ENCODE peak calls at places on chromosome 4, in seven cellular contexts. S, M, Y, F, A, O and R are unnamed samples.

GRCh38 chr4:80566203-80566872 is 230.8 kb downstream of the CFAP299 start:
- DNase-seq in O (no peak), Y (no peak), A (no peak), M (no peak), S (no peak), F (no peak), R (no peak)

GRCh38 chr4:2570551-2571222 is 34.2 kb downstream of the FAM193A start:
- DNase-seq in O (peak), F (no peak), A (no peak), Y (no peak), M (no peak), S (no peak), R (no peak)

GRCh38 chr4:165464813-165465381 is 86.1 kb downstream of the CPE start:
- DNase-seq in S (no peak), Y (peak), F (peak), O (no peak), M (no peak), A (peak), R (peak)

GRCh38 chr4:56995525-56995924 is 16.8 kb downstream of the POLR2B start:
- DNase-seq in F (no peak), A (no peak), O (no peak), S (no peak), M (no peak), Y (no peak), R (no peak)

GRCh38 chr4:3787489-3788365 is 21.5 kb downstream of the ADRA2C start:
- DNase-seq in F (no peak), O (no peak), S (no peak), M (no peak), A (no peak), Y (no peak), R (no peak)

GRCh38 chr4:149983931-149984330 is 94.3 kb upstream of the DCLK2 start:
- DNase-seq in M (no peak), A (no peak), F (no peak), Y (no peak), S (no peak), O (no peak), R (no peak)

GRCh38 chr4:114782842-114783595 is 184.4 kb downstream of the UGT8 start:
- DNase-seq in M (no peak), F (no peak), Y (no peak), S (no peak), O (no peak), A (no peak), R (no peak)

GRCh38 chr4:74374561-74375327 is 9.8 kb downstream of the EREG start:
- DNase-seq in S (peak), M (no peak), O (no peak), F (no peak), Y (no peak), A (no peak), R (no peak)

GRCh38 chr4:102299708-102300107 is 45.6 kb downstream of the SLC39A8 start:
- DNase-seq in A (peak), F (peak), O (no peak), S (peak), Y (peak), M (no peak), R (peak)

DNA sequence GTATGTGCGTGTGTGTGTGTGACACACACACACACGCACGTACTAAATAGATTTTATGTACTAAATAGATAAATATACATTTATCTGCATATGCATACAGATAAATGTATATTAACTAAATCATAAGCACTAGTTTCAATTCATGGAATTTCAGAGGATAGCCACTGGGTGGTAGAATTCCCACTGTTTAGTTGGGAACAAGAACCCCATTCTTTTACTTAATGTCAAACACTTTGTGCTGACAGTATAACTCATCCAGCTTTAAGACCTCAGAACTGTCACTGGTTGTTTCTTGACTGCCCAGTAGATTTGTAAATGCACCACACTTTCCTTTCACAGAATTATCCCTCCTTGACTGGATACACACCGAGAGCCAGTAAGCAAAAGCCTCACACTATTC is 32.5 kb downstream of the PPARGC1A start:
- DNase-seq in F (peak), M (no peak), Y (no peak), O (no peak), A (no peak), S (no peak), R (no peak)
- TF ChIP-seq JUND in F (no peak), M (no peak), Y (no peak), O (no peak), A (no peak), S (no peak), R (no peak)

DNA sequence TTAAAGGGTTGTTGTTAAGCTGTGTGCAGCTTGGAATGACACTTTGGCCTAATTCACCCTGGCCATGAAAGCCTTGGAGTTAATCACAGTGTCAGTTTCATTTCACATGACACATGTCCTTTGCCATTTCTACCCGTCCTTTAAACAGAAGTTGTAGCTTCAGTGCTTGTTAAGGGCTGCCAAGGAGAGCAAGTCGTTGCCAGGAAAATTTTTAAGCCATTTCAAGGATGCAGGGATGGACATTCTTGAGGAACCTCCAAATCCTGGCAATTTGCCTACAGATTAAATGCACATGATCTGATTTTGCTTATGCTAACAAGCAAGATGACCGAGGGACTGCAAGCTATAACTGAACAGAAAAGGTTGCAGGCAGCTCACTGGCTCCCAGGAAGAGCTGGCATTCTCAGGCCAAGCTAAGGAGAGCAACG is 40.5 kb downstream of the SETD7 start:
- DNase-seq in O (no peak), A (no peak), Y (no peak), S (no peak), M (no peak), F (no peak), R (no peak)
- TF ChIP-seq JUND in O (no peak), A (no peak), Y (no peak), S (no peak), M (no peak), F (no peak), R (no peak)

DNA sequence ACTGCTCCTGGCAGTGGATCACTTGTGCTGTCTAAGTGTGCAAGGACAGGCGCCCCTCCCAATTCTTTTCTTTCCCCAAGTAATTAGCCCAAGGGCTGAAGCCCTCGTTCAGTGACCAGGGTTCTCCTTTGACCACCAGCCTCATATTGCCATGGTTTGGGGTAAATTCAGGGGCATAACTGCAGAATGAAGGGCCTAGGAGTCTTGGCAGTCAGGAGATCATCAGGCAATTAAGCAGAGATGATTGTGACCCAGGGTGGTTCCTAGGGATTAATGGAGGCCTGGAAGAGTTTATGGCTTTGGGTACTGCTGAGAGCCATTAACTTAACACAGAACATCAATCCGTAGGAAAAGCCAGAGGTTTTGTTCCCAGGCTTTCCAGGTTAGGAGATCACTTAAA is 170.7 kb downstream of the PTTG2 start:
- DNase-seq in S (no peak), A (no peak), O (no peak), F (no peak), M (no peak), Y (no peak), R (no peak)
- TF ChIP-seq JUND in S (no peak), A (no peak), O (no peak), F (no peak), M (no peak), Y (no peak), R (no peak)

DNA sequence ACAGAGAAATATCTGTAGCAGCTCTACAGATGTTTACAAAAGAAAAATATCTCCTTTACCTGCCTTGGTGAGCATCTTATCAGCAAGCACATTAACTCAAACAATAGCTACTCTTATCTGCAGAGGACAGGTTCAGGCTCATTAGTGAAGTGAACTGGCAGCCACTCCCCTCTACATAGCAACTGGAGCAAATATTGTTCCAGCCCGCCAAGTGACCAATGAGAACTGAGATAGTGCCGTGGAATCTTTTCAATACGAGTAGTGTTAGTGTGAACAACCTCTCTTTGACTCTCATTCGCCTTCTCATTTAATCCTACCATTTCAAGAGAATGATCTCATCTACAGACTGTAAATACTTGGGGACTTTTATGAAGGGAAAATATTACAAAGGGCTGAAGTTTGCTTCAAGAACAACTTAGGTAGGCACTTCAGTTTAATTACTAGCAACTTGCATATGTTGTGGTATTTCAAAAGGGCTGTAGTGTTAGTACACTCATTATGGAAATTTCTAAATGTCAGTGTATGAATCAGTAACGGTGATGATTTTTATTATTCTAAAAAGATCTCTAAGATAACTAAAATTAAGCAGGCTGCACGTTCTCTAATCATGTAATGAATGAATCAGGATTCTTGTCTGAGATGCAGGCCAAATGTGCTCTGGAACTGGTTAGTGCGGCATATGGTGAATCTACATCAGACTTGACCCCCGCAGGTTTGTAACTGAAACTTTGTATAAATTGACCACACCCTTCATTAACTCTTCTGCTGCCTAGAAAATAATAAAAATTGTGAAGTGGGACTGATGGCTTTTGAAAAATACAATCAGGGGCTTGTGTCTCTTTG is 72.4 kb downstream of the PALLD start:
- DNase-seq in S (peak), A (no peak), O (no peak), Y (peak), F (peak), M (no peak), R (no peak)
- TF ChIP-seq JUND in S (peak), A (no peak), O (no peak), Y (no peak), F (no peak), M (no peak), R (no peak)